ENCODE peak calls at places on chromosome 4, in seven cellular contexts. One of them, this sample, is unnamed. For H3K4me1, the result is how much of the 10 kb centered on the place peaks cover.

GRCh38 chr4:108885211-108885610 is 122.4 kb upstream of the ETNPPL start:
- DNase-seq in hepatocyte: no peak
- DNase-seq in body of pancreas: no peak
- DNase-seq in breast epithelium: no peak
- DNase-seq in sigmoid colon: no peak
- DNase-seq in OCI-LY7: no peak
- DNase-seq in Caco-2: no peak
- DNase-seq in this sample: no peak

GRCh38 chr4:21885241-21885640 is 63.3 kb downstream of the KCNIP4 start:
- DNase-seq in hepatocyte: no peak
- DNase-seq in Caco-2: no peak
- DNase-seq in breast epithelium: no peak
- DNase-seq in body of pancreas: no peak
- DNase-seq in sigmoid colon: no peak
- DNase-seq in OCI-LY7: no peak
- DNase-seq in this sample: no peak

GRCh38 chr4:12446237-12446636 is 1017.5 kb upstream of the HS3ST1 start:
- DNase-seq in Caco-2: no peak
- DNase-seq in hepatocyte: no peak
- DNase-seq in OCI-LY7: no peak
- DNase-seq in body of pancreas: no peak
- DNase-seq in sigmoid colon: no peak
- DNase-seq in breast epithelium: no peak
- DNase-seq in this sample: no peak

GRCh38 chr4:58139269-58139668 is 1029.1 kb upstream of the IGFBP7 start:
- DNase-seq in OCI-LY7: no peak
- DNase-seq in sigmoid colon: no peak
- DNase-seq in hepatocyte: no peak
- DNase-seq in breast epithelium: no peak
- DNase-seq in Caco-2: no peak
- DNase-seq in body of pancreas: no peak
- DNase-seq in this sample: no peak

GRCh38 chr4:13821522-13821921 is 194.0 kb upstream of the BOD1L1 start:
- DNase-seq in breast epithelium: no peak
- DNase-seq in hepatocyte: no peak
- DNase-seq in sigmoid colon: no peak
- DNase-seq in OCI-LY7: no peak
- DNase-seq in Caco-2: no peak
- DNase-seq in body of pancreas: no peak
- DNase-seq in this sample: no peak

GRCh38 chr4:81833596-81833995 is 361.9 kb upstream of the RASGEF1B start:
- DNase-seq in hepatocyte: no peak
- DNase-seq in OCI-LY7: no peak
- DNase-seq in body of pancreas: no peak
- DNase-seq in sigmoid colon: no peak
- DNase-seq in Caco-2: no peak
- DNase-seq in breast epithelium: no peak
- DNase-seq in this sample: no peak

GRCh38 chr4:20626326-20626725 is 73.9 kb upstream of the PACRGL start:
- DNase-seq in OCI-LY7: no peak
- DNase-seq in hepatocyte: no peak
- DNase-seq in sigmoid colon: no peak
- DNase-seq in body of pancreas: no peak
- DNase-seq in breast epithelium: no peak
- DNase-seq in Caco-2: no peak
- DNase-seq in this sample: no peak

GRCh38 chr4:13541720-13542576 is 2.4 kb downstream of the NKX3-2 start:
- DNase-seq in OCI-LY7: no peak
- DNase-seq in body of pancreas: peak
- DNase-seq in breast epithelium: no peak
- DNase-seq in sigmoid colon: peak
- DNase-seq in hepatocyte: peak
- DNase-seq in Caco-2: no peak
- DNase-seq in this sample: peak

GRCh38 chr4:174215936-174216699 is 67.3 kb downstream of the FBXO8 start:
- DNase-seq in breast epithelium: no peak
- DNase-seq in OCI-LY7: no peak
- DNase-seq in body of pancreas: no peak
- DNase-seq in hepatocyte: no peak
- DNase-seq in sigmoid colon: no peak
- DNase-seq in Caco-2: no peak
- DNase-seq in this sample: no peak

GRCh38 chr4:138510053-138510452 is 267.9 kb upstream of the SLC7A11 start:
- DNase-seq in body of pancreas: no peak
- DNase-seq in sigmoid colon: no peak
- DNase-seq in hepatocyte: no peak
- DNase-seq in breast epithelium: no peak
- DNase-seq in Caco-2: no peak
- DNase-seq in OCI-LY7: no peak
- DNase-seq in this sample: no peak

GRCh38 chr4:71635094-71635493 is 148.8 kb downstream of the GC start:
- DNase-seq in Caco-2: no peak
- DNase-seq in body of pancreas: no peak
- DNase-seq in OCI-LY7: no peak
- DNase-seq in sigmoid colon: no peak
- DNase-seq in breast epithelium: no peak
- DNase-seq in hepatocyte: no peak
- DNase-seq in this sample: no peak

GRCh38 chr4:155799106-155799793 is 40.4 kb downstream of the GUCY1B1 start:
- DNase-seq in sigmoid colon: no peak
- DNase-seq in Caco-2: no peak
- DNase-seq in hepatocyte: no peak
- DNase-seq in breast epithelium: no peak
- DNase-seq in OCI-LY7: no peak
- DNase-seq in body of pancreas: no peak
- DNase-seq in this sample: no peak

GRCh38 chr4:155794589-155794988 is 35.8 kb downstream of the GUCY1B1 start:
- DNase-seq in Caco-2: no peak
- DNase-seq in sigmoid colon: no peak
- DNase-seq in breast epithelium: no peak
- DNase-seq in OCI-LY7: no peak
- DNase-seq in hepatocyte: no peak
- DNase-seq in body of pancreas: no peak
- DNase-seq in this sample: no peak

GRCh38 chr4:155799794-155800123 is 40.9 kb downstream of the GUCY1B1 start:
- DNase-seq in Caco-2: no peak
- DNase-seq in sigmoid colon: no peak
- DNase-seq in body of pancreas: no peak
- DNase-seq in OCI-LY7: no peak
- DNase-seq in breast epithelium: no peak
- DNase-seq in hepatocyte: no peak
- DNase-seq in this sample: no peak

GRCh38 chr4:155800685-155801343 is 42.0 kb downstream of the GUCY1B1 start:
- DNase-seq in OCI-LY7: no peak
- DNase-seq in hepatocyte: no peak
- DNase-seq in breast epithelium: no peak
- DNase-seq in Caco-2: no peak
- DNase-seq in sigmoid colon: no peak
- DNase-seq in body of pancreas: no peak
- DNase-seq in this sample: no peak

DNA sequence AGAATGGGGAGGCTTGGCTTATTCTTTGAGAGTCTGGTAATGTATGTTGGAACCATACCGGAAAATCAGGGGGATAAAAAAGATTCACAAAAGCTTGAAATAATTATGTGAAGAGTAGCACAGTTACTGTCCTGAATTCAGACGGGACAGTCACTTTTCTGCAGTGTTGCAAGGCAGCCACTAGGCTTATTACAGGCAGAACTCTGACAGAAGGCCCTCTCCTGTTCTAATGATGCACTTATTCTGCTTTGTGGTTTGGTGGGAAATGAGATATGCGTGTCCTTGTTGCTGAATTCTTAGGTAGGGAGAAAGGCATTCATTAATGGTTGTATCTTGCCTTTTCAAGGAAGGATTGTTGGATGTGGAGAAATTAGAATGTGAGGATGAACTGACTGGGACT is 37.2 kb downstream of the GUCY1B1 start:
- DNase-seq in sigmoid colon: no peak
- DNase-seq in body of pancreas: no peak
- DNase-seq in hepatocyte: peak
- DNase-seq in breast epithelium: no peak
- DNase-seq in Caco-2: no peak
- DNase-seq in OCI-LY7: no peak
- DNase-seq in this sample: no peak
- TF ChIP-seq CTCF in sigmoid colon: peak
- TF ChIP-seq CTCF in body of pancreas: no peak
- TF ChIP-seq CTCF in hepatocyte: peak
- TF ChIP-seq CTCF in breast epithelium: no peak
- TF ChIP-seq CTCF in Caco-2: peak
- TF ChIP-seq CTCF in OCI-LY7: peak
- TF ChIP-seq CTCF in this sample: no peak

GRCh38 chr4:26864904-26865303 is 4.3 kb downstream of the STIM2 start:
- DNase-seq in breast epithelium: no peak
- DNase-seq in hepatocyte: no peak
- DNase-seq in Caco-2: no peak
- DNase-seq in sigmoid colon: no peak
- DNase-seq in OCI-LY7: no peak
- DNase-seq in body of pancreas: no peak
- DNase-seq in this sample: no peak
- H3K4me1 ChIP-seq in breast epithelium: under half
- H3K4me1 ChIP-seq in hepatocyte: under half
- H3K4me1 ChIP-seq in Caco-2: under half
- H3K4me1 ChIP-seq in sigmoid colon: under half
- H3K4me1 ChIP-seq in OCI-LY7: half or more
- H3K4me1 ChIP-seq in body of pancreas: half or more
- H3K4me1 ChIP-seq in this sample: half or more

DNA sequence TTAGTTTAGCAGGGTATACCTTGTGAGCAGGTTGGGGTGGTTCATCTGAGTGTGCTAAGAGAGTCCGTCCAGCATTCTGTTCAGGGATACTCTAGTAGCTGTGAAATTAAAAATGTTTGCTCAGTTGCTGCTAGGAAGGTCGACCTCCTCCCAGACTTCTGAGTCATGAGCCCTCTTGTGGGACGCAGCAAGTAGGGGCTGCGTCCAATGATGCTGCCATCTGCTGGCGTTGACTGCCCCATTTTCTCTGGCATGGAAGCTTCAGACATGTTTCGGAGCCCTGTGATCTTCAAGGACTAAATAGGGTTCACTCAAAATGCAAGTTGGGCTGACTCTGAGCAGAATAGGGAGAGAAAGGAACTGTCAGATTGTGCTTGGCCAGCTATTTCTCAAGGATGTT is 201.0 kb upstream of the ARSJ start:
- DNase-seq in hepatocyte: peak
- DNase-seq in sigmoid colon: no peak
- DNase-seq in Caco-2: peak
- DNase-seq in OCI-LY7: peak
- DNase-seq in body of pancreas: peak
- DNase-seq in breast epithelium: no peak
- DNase-seq in this sample: no peak
- TF ChIP-seq CTCF in hepatocyte: peak
- TF ChIP-seq CTCF in sigmoid colon: no peak
- TF ChIP-seq CTCF in Caco-2: peak
- TF ChIP-seq CTCF in OCI-LY7: peak
- TF ChIP-seq CTCF in body of pancreas: no peak
- TF ChIP-seq CTCF in breast epithelium: no peak
- TF ChIP-seq CTCF in this sample: no peak

GRCh38 chr4:169152899-169153298 is 117.9 kb downstream of the SH3RF1 start:
- DNase-seq in breast epithelium: no peak
- DNase-seq in hepatocyte: no peak
- DNase-seq in body of pancreas: no peak
- DNase-seq in Caco-2: no peak
- DNase-seq in OCI-LY7: no peak
- DNase-seq in sigmoid colon: no peak
- DNase-seq in this sample: no peak

GRCh38 chr4:169152104-169152503 is 118.7 kb downstream of the SH3RF1 start:
- DNase-seq in OCI-LY7: no peak
- DNase-seq in sigmoid colon: no peak
- DNase-seq in body of pancreas: no peak
- DNase-seq in hepatocyte: no peak
- DNase-seq in Caco-2: no peak
- DNase-seq in breast epithelium: no peak
- DNase-seq in this sample: no peak

GRCh38 chr4:169150806-169151205 is 120.0 kb downstream of the SH3RF1 start:
- DNase-seq in OCI-LY7: no peak
- DNase-seq in sigmoid colon: no peak
- DNase-seq in breast epithelium: no peak
- DNase-seq in hepatocyte: no peak
- DNase-seq in body of pancreas: no peak
- DNase-seq in Caco-2: no peak
- DNase-seq in this sample: no peak

GRCh38 chr4:169153451-169153850 is 117.3 kb downstream of the SH3RF1 start:
- DNase-seq in Caco-2: no peak
- DNase-seq in OCI-LY7: no peak
- DNase-seq in breast epithelium: no peak
- DNase-seq in hepatocyte: no peak
- DNase-seq in body of pancreas: no peak
- DNase-seq in sigmoid colon: no peak
- DNase-seq in this sample: no peak

DNA sequence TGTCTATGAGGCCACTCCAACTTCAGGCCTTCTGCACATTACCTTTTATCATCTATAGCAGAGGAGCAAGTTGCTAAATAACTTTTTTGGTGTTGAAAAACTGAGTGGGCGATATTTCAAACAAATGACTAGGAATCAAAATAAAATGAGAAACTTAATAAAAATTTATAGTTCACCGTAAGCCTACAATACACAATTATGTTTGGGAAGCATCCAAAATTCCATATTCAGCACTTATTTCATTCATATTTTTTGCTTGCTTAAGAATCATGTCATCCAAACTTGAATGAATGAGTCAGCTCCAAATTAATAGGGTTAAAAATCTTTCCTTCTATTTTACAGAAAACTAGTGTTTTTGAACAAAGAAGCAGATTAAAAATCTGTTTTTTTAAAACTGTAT is 119.1 kb downstream of the SH3RF1 start:
- DNase-seq in OCI-LY7: no peak
- DNase-seq in hepatocyte: no peak
- DNase-seq in body of pancreas: no peak
- DNase-seq in breast epithelium: no peak
- DNase-seq in Caco-2: no peak
- DNase-seq in sigmoid colon: no peak
- DNase-seq in this sample: no peak
- H3K4me1 ChIP-seq in OCI-LY7: under half
- H3K4me1 ChIP-seq in hepatocyte: under half
- H3K4me1 ChIP-seq in body of pancreas: under half
- H3K4me1 ChIP-seq in breast epithelium: under half
- H3K4me1 ChIP-seq in Caco-2: under half
- H3K4me1 ChIP-seq in sigmoid colon: under half
- H3K4me1 ChIP-seq in this sample: under half

GRCh38 chr4:77777135-77777777 is 41.9 kb downstream of the CNOT6L start:
- DNase-seq in Caco-2: no peak
- DNase-seq in OCI-LY7: no peak
- DNase-seq in hepatocyte: no peak
- DNase-seq in sigmoid colon: no peak
- DNase-seq in breast epithelium: no peak
- DNase-seq in body of pancreas: no peak
- DNase-seq in this sample: no peak
- TF ChIP-seq CTCF in Caco-2: no peak
- TF ChIP-seq CTCF in OCI-LY7: no peak
- TF ChIP-seq CTCF in hepatocyte: no peak
- TF ChIP-seq CTCF in sigmoid colon: no peak
- TF ChIP-seq CTCF in breast epithelium: no peak
- TF ChIP-seq CTCF in body of pancreas: no peak
- TF ChIP-seq CTCF in this sample: no peak

GRCh38 chr4:169644802-169645201 is 24.4 kb downstream of the CLCN3 start:
- DNase-seq in breast epithelium: no peak
- DNase-seq in OCI-LY7: no peak
- DNase-seq in sigmoid colon: no peak
- DNase-seq in hepatocyte: no peak
- DNase-seq in Caco-2: no peak
- DNase-seq in body of pancreas: no peak
- DNase-seq in this sample: no peak
- H3K4me1 ChIP-seq in breast epithelium: under half
- H3K4me1 ChIP-seq in OCI-LY7: under half
- H3K4me1 ChIP-seq in sigmoid colon: under half
- H3K4me1 ChIP-seq in hepatocyte: under half
- H3K4me1 ChIP-seq in Caco-2: under half
- H3K4me1 ChIP-seq in body of pancreas: under half
- H3K4me1 ChIP-seq in this sample: under half